ENCODE peak calls at places on chromosomes 3 and 15, in seven cellular contexts. A, C, X, F, E, O and S are unnamed samples.

GRCh38 chr3:46463120-46463867 is 1.4 kb downstream of the LTF start:
- DNase-seq in E (no peak), C (peak; percentile 21), F (no peak), X (no peak), A (no peak), O (no peak), S (no peak)

GRCh38 chr3:33557829-33558228 is 117.6 kb upstream of the UBP1 start:
- DNase-seq in X (no peak), E (no peak), A (no peak), C (no peak), F (no peak), O (no peak), S (no peak)

GRCh38 chr15:86362556-86362955 is 282.9 kb downstream of the AGBL1 start:
- DNase-seq in X (no peak), A (no peak), O (no peak), C (no peak), E (peak; percentile 98), F (no peak), S (no peak)

GRCh38 chr3:194906970-194907629 is 221.4 kb downstream of the FAM43A start:
- DNase-seq in F (no peak), X (no peak), A (no peak), O (no peak), C (no peak), E (no peak), S (no peak)

GRCh38 chr3:114487502-114487901 is 193.7 kb downstream of the TIGIT start:
- DNase-seq in E (no peak), C (no peak), A (no peak), X (no peak), O (no peak), F (no peak), S (no peak)

GRCh38 chr3:6921876-6922275 is 61.0 kb downstream of the GRM7 start:
- DNase-seq in O (no peak), C (no peak), E (no peak), A (no peak), F (no peak), X (no peak), S (no peak)

GRCh38 chr3:146503459-146504202 is 34.3 kb upstream of the PLSCR2 start:
- DNase-seq in O (no peak), E (peak; percentile 96), C (no peak), A (no peak), X (no peak), F (peak; percentile 93), S (no peak)

GRCh38 chr3:160981217-160981938 is 123.8 kb downstream of the B3GALNT1 start:
- DNase-seq in E (peak; percentile 58), X (no peak), O (no peak), F (peak; percentile 1), C (no peak), A (no peak), S (no peak)

GRCh38 chr15:84799511-84800187 is 17.5 kb upstream of the ALPK3 start:
- DNase-seq in X (no peak), A (no peak), F (no peak), E (no peak), C (no peak), O (no peak), S (no peak)